ENCODE peak calls at places on chromosomes 16 and 17, in six cellular contexts. V is aorta; E is effector memory CD8-positive, alpha-beta T cell; T is COR-L47; N is H9; F is stimulated activated CD8-positive, alpha-beta memory T cell treated with anti-CD3 and anti-CD28 coated beads, Interleukin-4, amount 100 ng/mL, for 24 hours. B is an unnamed sample.

GRCh38 chr17:72539981-72540897 is 419.4 kb downstream of the SOX9 start:
- DNase-seq in V (peak; percentile 91), E (peak; percentile 27), T (peak; percentile 64), F (peak; percentile 42), N (peak; percentile 91), B (peak; percentile 75)

GRCh38 chr16:70740174-70740918 is 54.5 kb upstream of the MTSS2 start:
- DNase-seq in F (no peak), V (no peak), T (no peak), E (no peak), N (no peak), B (no peak)

GRCh38 chr17:32159586-32160438 is 17.5 kb downstream of the RHOT1 start:
- DNase-seq in V (no peak), N (no peak), F (no peak), E (no peak), T (no peak), B (no peak)

GRCh38 chr17:81252336-81253329 is 13.5 kb downstream of the NDUFAF8 start:
- DNase-seq in V (no peak), N (no peak), F (no peak), T (peak; percentile 25), E (no peak), B (no peak)

GRCh38 chr17:79814624-79814965 is 17.7 kb upstream of the CBX8 start:
- DNase-seq in F (no peak), E (no peak), T (no peak), V (no peak), N (peak; percentile 76), B (no peak)

GRCh38 chr17:35460354-35460851 is 11.8 kb upstream of the SLFN13 start:
- DNase-seq in N (peak; percentile 98), E (peak; percentile 72), F (peak; percentile 40), T (no peak), V (peak; percentile 77), B (peak; percentile 84)

GRCh38 chr17:80605326-80606066 is 60.9 kb downstream of the RPTOR start:
- DNase-seq in T (no peak), N (no peak), E (no peak), V (no peak), F (peak; percentile 24), B (no peak)

GRCh38 chr17:19728114-19728495 is 11.7 kb upstream of the SLC47A2 start:
- DNase-seq in T (peak; percentile 60), N (no peak), F (no peak), V (peak; percentile 93), E (no peak), B (no peak)

GRCh38 chr16:89017956-89018604 is 41.1 kb upstream of the CBFA2T3 start:
- DNase-seq in E (no peak), V (peak; percentile 60), F (no peak), T (no peak), N (no peak), B (peak; percentile 53)

GRCh38 chr17:81340606-81341346 is 45.7 kb upstream of the SLC38A10 start:
- DNase-seq in V (no peak), E (no peak), N (peak; percentile 40), F (no peak), T (no peak), B (no peak)

GRCh38 chr17:50634915-50635719 is 436 bp downstream of the ABCC3 start:
- DNase-seq in E (no peak), T (no peak), F (no peak), V (peak; percentile 78), N (no peak), B (peak; percentile 42)